ENCODE peak calls at places on chromosomes 6 and 20, in seven cellular contexts. B is mesenchymal stem cell, E is tibial nerve, L is A549, I is aorta, Q is heart left ventricle, U is uterus. M is an unnamed sample.
A peak's percentile ranks its signal among the peaks of the same experiment; 100 is the strongest.

GRCh38 chr6:56250266-56250665 is 2.9 kb upstream of the COL21A1 start:
- DNase-seq in B (peak; percentile 62), E (no peak), L (no peak), I (no peak), Q (no peak), U (no peak), M (no peak)

GRCh38 chr20:52434041-52434425 is 242.5 kb upstream of the ZFP64 start:
- DNase-seq in B (no peak), E (no peak), L (no peak), I (no peak), Q (no peak), U (no peak), M (no peak)

GRCh38 chr6:4861564-4861963 is 85.4 kb downstream of the CDYL start:
- DNase-seq in B (no peak), E (no peak), L (no peak), I (no peak), Q (no peak), U (no peak), M (no peak)

GRCh38 chr6:38345586-38345985 is 294.1 kb downstream of the BTBD9 start:
- DNase-seq in B (no peak), E (no peak), L (no peak), I (no peak), Q (no peak), U (no peak), M (no peak)

GRCh38 chr6:41546475-41546865 is 289 bp downstream of the FOXP4 start:
- DNase-seq in B (no peak), E (no peak), L (no peak), I (no peak), Q (no peak), U (no peak), M (peak; percentile 96)

GRCh38 chr6:159035891-159036290 is 8.9 kb downstream of the TAGAP start:
- DNase-seq in B (no peak), E (no peak), L (no peak), I (no peak), Q (no peak), U (no peak), M (no peak)

GRCh38 chr6:15582499-15582898 is 80.3 kb downstream of the DTNBP1 start:
- DNase-seq in B (no peak), E (no peak), L (no peak), I (no peak), Q (no peak), U (no peak), M (no peak)

GRCh38 chr20:32302507-32302872 is 25.0 kb downstream of the KIF3B start:
- DNase-seq in B (no peak), E (no peak), L (no peak), I (no peak), Q (no peak), U (no peak), M (no peak)

GRCh38 chr20:50237349-50237748 is 46.7 kb downstream of the CEBPB start:
- DNase-seq in B (no peak), E (no peak), L (no peak), I (no peak), Q (no peak), U (no peak), M (peak; percentile 77)

GRCh38 chr6:136526196-136526930 is 23.9 kb downstream of the MAP7 start:
- DNase-seq in B (peak; percentile 60), E (no peak), L (peak; percentile 72), I (no peak), Q (peak; percentile 50), U (peak; percentile 31), M (peak; percentile 95)

GRCh38 chr6:153145591-153145990 is 14.5 kb upstream of the RGS17 start:
- DNase-seq in B (no peak), E (no peak), L (no peak), I (peak; percentile 37), Q (no peak), U (no peak), M (no peak)

GRCh38 chr20:47244451-47244850 is 112.0 kb downstream of the ZMYND8 start:
- DNase-seq in B (no peak), E (no peak), L (no peak), I (no peak), Q (no peak), U (no peak), M (no peak)

GRCh38 chr20:64033981-64034493 is 1.9 kb upstream of the C20orf204 start:
- DNase-seq in B (no peak), E (no peak), L (no peak), I (no peak), Q (peak; percentile 72), U (no peak), M (no peak)

GRCh38 chr6:119575721-119576120 is 226.2 kb upstream of the MAN1A1 start:
- DNase-seq in B (peak; percentile 87), E (no peak), L (no peak), I (no peak), Q (no peak), U (no peak), M (peak; percentile 62)

GRCh38 chr6:40779399-40779798 is 192.2 kb upstream of the LRFN2 start:
- DNase-seq in B (peak; percentile 79), E (no peak), L (peak; percentile 7), I (no peak), Q (no peak), U (no peak), M (peak; percentile 85)

GRCh38 chr6:85455627-85456026 is 5.7 kb downstream of the NT5E start:
- DNase-seq in B (no peak), E (no peak), L (no peak), I (no peak), Q (no peak), U (no peak), M (no peak)

GRCh38 chr6:7535498-7535897 is 6.0 kb upstream of the DSP start:
- DNase-seq in B (no peak), E (no peak), L (no peak), I (no peak), Q (no peak), U (no peak), M (peak; percentile 75)

GRCh38 chr6:99590728-99591672 is 15.6 kb upstream of the PRDM13 start:
- DNase-seq in B (no peak), E (no peak), L (no peak), I (peak; percentile 68), Q (no peak), U (no peak), M (no peak)

GRCh38 chr6:113352029-113352801 is 504.9 kb upstream of the MARCKS start:
- DNase-seq in B (peak; percentile 78), E (no peak), L (peak; percentile 33), I (no peak), Q (no peak), U (no peak), M (peak; percentile 27)

GRCh38 chr6:111711989-111712388 is 106.3 kb upstream of the TRAF3IP2 start:
- DNase-seq in B (no peak), E (no peak), L (no peak), I (no peak), Q (no peak), U (no peak), M (no peak)
- H3K27ac ChIP-seq in B (no peak overlapping the region), E (peak overlapping the region; percentile 48), L (no peak overlapping the region), I (no peak overlapping the region), Q (peak overlapping the region; percentile 63), U (peak overlapping the region; percentile 62), M (peak overlapping the region; percentile 53)

DNA sequence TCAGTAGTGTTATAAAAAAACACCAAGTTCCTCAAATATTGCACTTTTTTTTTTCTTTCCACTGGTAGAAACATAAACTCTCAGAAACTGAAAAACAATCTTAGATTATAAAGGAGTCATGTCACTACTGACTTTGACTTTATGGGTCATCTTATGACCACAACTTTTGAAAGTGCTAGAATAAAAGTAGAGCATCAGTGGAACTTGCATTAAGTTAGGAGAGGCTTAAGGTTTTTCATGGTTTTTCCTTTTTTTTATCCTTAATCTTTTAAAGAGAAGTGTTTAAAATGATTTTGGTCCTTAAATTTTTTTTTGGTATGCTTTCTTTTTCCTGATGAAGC is 56.6 kb upstream of the SUPT3H start:
- DNase-seq in B (no peak), E (no peak), L (no peak), I (no peak), Q (no peak), U (no peak), M (no peak)
- H3K27ac ChIP-seq in B (no peak overlapping the region), E (no peak overlapping the region), L (no peak overlapping the region), I (no peak overlapping the region), Q (no peak overlapping the region), U (no peak overlapping the region), M (no peak overlapping the region)

DNA sequence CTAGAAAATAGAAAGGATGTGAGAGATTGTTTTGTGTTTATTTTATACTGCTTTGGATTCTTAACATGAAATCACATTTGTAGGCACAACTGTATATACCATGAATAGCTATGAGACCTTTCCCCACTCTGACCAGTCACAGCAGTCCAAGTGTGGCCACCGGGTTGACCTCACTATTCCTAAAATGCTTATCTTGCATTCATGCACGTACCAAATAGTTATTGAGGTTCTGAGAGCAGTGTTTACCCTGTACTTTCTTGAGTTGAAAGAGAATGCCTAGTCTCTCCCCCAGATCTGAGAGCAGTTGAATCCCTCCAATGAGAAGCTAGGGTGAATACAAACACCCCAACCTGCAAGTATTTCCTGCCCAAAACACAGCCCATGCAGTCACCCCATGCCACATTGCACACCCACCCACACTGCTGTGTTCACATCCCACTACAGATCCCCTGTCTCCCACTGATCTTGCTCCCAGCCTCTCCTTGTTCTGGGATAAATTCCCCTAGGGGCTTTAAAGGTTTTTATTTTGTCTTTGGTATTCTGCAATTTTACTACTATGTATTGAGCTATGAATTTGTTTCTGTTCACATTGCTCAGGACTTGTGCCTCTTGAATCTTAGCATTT is 51.6 kb downstream of the GOPC start:
- DNase-seq in B (no peak), E (no peak), L (no peak), I (no peak), Q (no peak), U (no peak), M (peak; percentile 23)
- H3K27ac ChIP-seq in B (peak overlapping the region; percentile 43), E (no peak overlapping the region), L (peak overlapping the region; percentile 79), I (no peak overlapping the region), Q (no peak overlapping the region), U (no peak overlapping the region), M (no peak overlapping the region)

GRCh38 chr6:107554918-107555317 is 65.0 kb downstream of the SOBP start:
- DNase-seq in B (no peak), E (no peak), L (no peak), I (no peak), Q (no peak), U (no peak), M (no peak)

GRCh38 chr6:107554326-107554725 is 64.4 kb downstream of the SOBP start:
- DNase-seq in B (no peak), E (no peak), L (no peak), I (no peak), Q (no peak), U (no peak), M (no peak)

GRCh38 chr6:107550906-107551305 is 61.0 kb downstream of the SOBP start:
- DNase-seq in B (no peak), E (no peak), L (no peak), I (no peak), Q (no peak), U (no peak), M (no peak)

GRCh38 chr6:107557698-107558097 is 67.8 kb downstream of the SOBP start:
- DNase-seq in B (no peak), E (no peak), L (no peak), I (no peak), Q (no peak), U (no peak), M (no peak)

GRCh38 chr6:107555449-107555848 is 65.5 kb downstream of the SOBP start:
- DNase-seq in B (no peak), E (no peak), L (no peak), I (no peak), Q (no peak), U (no peak), M (no peak)
- H3K27ac ChIP-seq in B (no peak overlapping the region), E (no peak overlapping the region), L (no peak overlapping the region), I (no peak overlapping the region), Q (no peak overlapping the region), U (no peak overlapping the region), M (no peak overlapping the region)

GRCh38 chr6:25166955-25167753 is 112.0 kb upstream of the CARMIL1 start:
- DNase-seq in B (no peak), E (no peak), L (no peak), I (no peak), Q (no peak), U (no peak), M (no peak)
- H3K27ac ChIP-seq in B (no peak overlapping the region), E (no peak overlapping the region), L (no peak overlapping the region), I (no peak overlapping the region), Q (no peak overlapping the region), U (peak overlapping the region; percentile 21), M (no peak overlapping the region)